ENCODE peak calls at places on chromosome 7, in four cellular contexts. D is activated T-cell treated with anti-CD3 and anti-CD28 coated beads for 24 hours, M is RWPE1, X is MV-4-11. S is an unnamed sample.

GRCh38 chr7:93414574-93414973 is 159.9 kb downstream of the CALCR start:
- DNase-seq in D (no peak), M (no peak), X (no peak), S (no peak)

GRCh38 chr7:113217314-113217713 is 99.0 kb upstream of the SMIM30 start:
- DNase-seq in D (no peak), M (no peak), X (peak), S (no peak)

GRCh38 chr7:73354196-73354595 is 26.2 kb downstream of the FKBP6 start:
- DNase-seq in D (no peak), M (no peak), X (no peak), S (no peak)

GRCh38 chr7:75650671-75651070 is 88.1 kb downstream of the HIP1 start:
- DNase-seq in D (no peak), M (no peak), X (peak), S (no peak)

GRCh38 chr7:12470930-12471329 is 67.3 kb upstream of the VWDE start:
- DNase-seq in D (no peak), M (no peak), X (no peak), S (no peak)

GRCh38 chr7:90629306-90629918 is 33.3 kb downstream of the CDK14 start:
- DNase-seq in D (no peak), M (peak), X (peak), S (no peak)

GRCh38 chr7:112266595-112267270 is 60.2 kb downstream of the ZNF277 start:
- DNase-seq in D (no peak), M (peak), X (peak), S (no peak)

GRCh38 chr7:109020251-109020650 is 450.6 kb downstream of the DNAJB9 start:
- DNase-seq in D (no peak), M (no peak), X (no peak), S (no peak)

GRCh38 chr7:78444267-78444666 is 645.7 kb downstream of the PHTF2 start:
- DNase-seq in D (no peak), M (no peak), X (no peak), S (no peak)

GRCh38 chr7:27608776-27609495 is 53.7 kb downstream of the HIBADH start:
- DNase-seq in D (no peak), M (no peak), X (no peak), S (no peak)

GRCh38 chr7:49245062-49245461 is 320.7 kb downstream of the CDC14C start:
- DNase-seq in D (no peak), M (no peak), X (no peak), S (no peak)

GRCh38 chr7:38105874-38106483 is 72.1 kb upstream of the STARD3NL start:
- DNase-seq in D (no peak), M (peak), X (peak), S (no peak)

GRCh38 chr7:40604601-40605438 is 470.0 kb downstream of the SUGCT start:
- DNase-seq in D (no peak), M (no peak), X (peak), S (peak)

GRCh38 chr7:18495412-18496335 is at the start of gene HDAC9:
- DNase-seq in D (no peak), M (no peak), X (peak), S (no peak)

GRCh38 chr7:77352688-77353406 is 63.3 kb downstream of the GSAP start:
- DNase-seq in D (no peak), M (no peak), X (no peak), S (no peak)

GRCh38 chr7:43648725-43649406 is 66.0 kb downstream of the STK17A start:
- DNase-seq in D (peak), M (peak), X (peak), S (peak)

GRCh38 chr7:99624487-99624886 is 7.7 kb downstream of the ZSCAN25 start:
- DNase-seq in D (peak), M (no peak), X (peak), S (peak)

GRCh38 chr7:84783161-84783803 is 403.6 kb downstream of the SEMA3D start:
- DNase-seq in D (no peak), M (no peak), X (peak), S (no peak)

GRCh38 chr7:3722396-3722846 is 421.4 kb downstream of the SDK1 start:
- DNase-seq in D (no peak), M (no peak), X (peak), S (peak)

S was measured in stimulated activated naive CD8-positive, alpha-beta T cell treated with anti-CD3 and anti-CD28 coated beads, Interleukin-15, amount 100 ng/mL, for 72 hours.